ENCODE peak calls at places on chromosome 11, in eight cellular contexts. T, O, S, J, Y, L, R and E are unnamed samples. For H3K27me3, the result is how much of the 10 kb centered on the place peaks cover.

GRCh38 chr11:128297111-128297651 is 290.2 kb downstream of the ETS1 start:
- DNase-seq in T (no peak), O (no peak), S (no peak), J (no peak), Y (no peak), L (no peak), R (no peak), E (no peak)

GRCh38 chr11:113477321-113477720 is 2.1 kb upstream of the DRD2 start:
- DNase-seq in T (no peak), O (no peak), S (peak), J (no peak), Y (no peak), L (no peak), R (no peak), E (no peak)

GRCh38 chr11:68643576-68643975 is 40.8 kb upstream of the GAL start:
- DNase-seq in T (no peak), O (no peak), S (no peak), J (peak), Y (no peak), L (no peak), R (no peak), E (no peak)

GRCh38 chr11:113504071-113504470 is 28.9 kb upstream of the DRD2 start:
- DNase-seq in T (no peak), O (peak), S (no peak), J (no peak), Y (no peak), L (no peak), R (no peak), E (no peak)

GRCh38 chr11:88104408-88104807 is 70.8 kb downstream of the RAB38 start:
- DNase-seq in T (no peak), O (no peak), S (no peak), J (no peak), Y (no peak), L (no peak), R (no peak), E (no peak)

GRCh38 chr11:109865558-109866186 is 227.5 kb upstream of the ZC3H12C start:
- DNase-seq in T (no peak), O (no peak), S (no peak), J (no peak), Y (peak), L (no peak), R (no peak), E (peak)

GRCh38 chr11:61962213-61963015 is 5.0 kb downstream of the FTH1 start:
- DNase-seq in T (no peak), O (peak), S (no peak), J (peak), Y (no peak), L (no peak), R (no peak), E (peak)

GRCh38 chr11:95917188-95918036 is 6.5 kb downstream of the MTMR2 start:
- DNase-seq in T (no peak), O (no peak), S (no peak), J (peak), Y (no peak), L (no peak), R (no peak), E (no peak)

GRCh38 chr11:130899106-130899505 is 17.2 kb downstream of the SNX19 start:
- DNase-seq in T (no peak), O (no peak), S (no peak), J (no peak), Y (no peak), L (no peak), R (no peak), E (no peak)

GRCh38 chr11:33064033-33064825 is 24.9 kb downstream of the TCP11L1 start:
- DNase-seq in T (no peak), O (no peak), S (no peak), J (no peak), Y (no peak), L (no peak), R (no peak), E (no peak)

GRCh38 chr11:101707477-101707876 is 123.7 kb upstream of the TRPC6 start:
- DNase-seq in T (no peak), O (no peak), S (no peak), J (no peak), Y (no peak), L (no peak), R (no peak), E (no peak)

GRCh38 chr11:76329084-76329648 is 51.8 kb downstream of the THAP12 start:
- DNase-seq in T (no peak), O (no peak), S (no peak), J (peak), Y (no peak), L (peak), R (no peak), E (no peak)

GRCh38 chr11:61968758-61969390 is 1.4 kb upstream of the FTH1 start:
- DNase-seq in T (peak), O (no peak), S (no peak), J (no peak), Y (no peak), L (no peak), R (no peak), E (peak)

GRCh38 chr11:86052697-86053641 is 15.9 kb downstream of the PICALM start:
- DNase-seq in T (no peak), O (no peak), S (no peak), J (no peak), Y (no peak), L (no peak), R (no peak), E (no peak)

GRCh38 chr11:64998141-64998540 is 1.4 kb upstream of the BATF2 start:
- DNase-seq in T (no peak), O (no peak), S (no peak), J (no peak), Y (no peak), L (no peak), R (no peak), E (no peak)

GRCh38 chr11:65454696-65455456 is 32.3 kb downstream of the NEAT1 start:
- DNase-seq in T (peak), O (peak), S (peak), J (peak), Y (peak), L (peak), R (peak), E (peak)

GRCh38 chr11:61690706-61691377 is 10.7 kb downstream of the DAGLA start:
- DNase-seq in T (no peak), O (no peak), S (no peak), J (no peak), Y (no peak), L (no peak), R (no peak), E (no peak)

GRCh38 chr11:45181595-45182550 is 35.4 kb downstream of the PRDM11 start:
- DNase-seq in T (no peak), O (no peak), S (no peak), J (no peak), Y (no peak), L (no peak), R (no peak), E (no peak)

GRCh38 chr11:73623651-73624050 is 22.7 kb upstream of the PLEKHB1 start:
- DNase-seq in T (no peak), O (no peak), S (no peak), J (no peak), Y (no peak), L (no peak), R (no peak), E (no peak)

GRCh38 chr11:27201454-27202302 is 161.1 kb downstream of the BBOX1 start:
- DNase-seq in T (no peak), O (peak), S (peak), J (peak), Y (peak), L (peak), R (peak), E (no peak)

GRCh38 chr11:68524213-68524612 is 63.7 kb downstream of the PPP6R3 start:
- DNase-seq in T (no peak), O (no peak), S (no peak), J (no peak), Y (no peak), L (no peak), R (no peak), E (no peak)

GRCh38 chr11:90532125-90532524 is 309.3 kb upstream of the CHORDC1 start:
- DNase-seq in T (no peak), O (no peak), S (no peak), J (no peak), Y (no peak), L (no peak), R (no peak), E (no peak)

GRCh38 chr11:18853086-18853720 is 61.6 kb upstream of the PTPN5 start:
- DNase-seq in T (no peak), O (no peak), S (no peak), J (peak), Y (no peak), L (no peak), R (no peak), E (no peak)

GRCh38 chr11:44556735-44557409 is 8.6 kb upstream of the CD82 start:
- DNase-seq in T (no peak), O (peak), S (peak), J (peak), Y (peak), L (peak), R (peak), E (peak)

GRCh38 chr11:61111786-61112517 is 9.7 kb downstream of the CD5 start:
- DNase-seq in T (no peak), O (no peak), S (no peak), J (no peak), Y (no peak), L (no peak), R (no peak), E (no peak)

GRCh38 chr11:76738618-76739220 is 44.4 kb upstream of the TSKU start:
- DNase-seq in T (no peak), O (no peak), S (no peak), J (no peak), Y (peak), L (no peak), R (no peak), E (no peak)

GRCh38 chr11:132632641-132633124 is 899.6 kb downstream of the OPCML start:
- DNase-seq in T (no peak), O (no peak), S (no peak), J (peak), Y (no peak), L (no peak), R (no peak), E (no peak)

GRCh38 chr11:46856605-46857339 is 10.7 kb upstream of the CKAP5 start:
- DNase-seq in T (no peak), O (no peak), S (no peak), J (no peak), Y (no peak), L (no peak), R (no peak), E (no peak)

GRCh38 chr11:65485820-65486219 is 13.0 kb upstream of the MALAT1 start:
- DNase-seq in T (no peak), O (no peak), S (no peak), J (no peak), Y (no peak), L (no peak), R (no peak), E (no peak)

GRCh38 chr11:120744016-120744994 is 232.8 kb downstream of the GRIK4 start:
- DNase-seq in T (no peak), O (no peak), S (peak), J (no peak), Y (no peak), L (no peak), R (no peak), E (no peak)

GRCh38 chr11:19498986-19499669 is 213.5 kb upstream of the NAV2 start:
- DNase-seq in T (no peak), O (no peak), S (no peak), J (peak), Y (no peak), L (no peak), R (no peak), E (no peak)

GRCh38 chr11:9219115-9219514 is 46.0 kb downstream of the DENND5A start:
- DNase-seq in T (no peak), O (no peak), S (no peak), J (peak), Y (no peak), L (no peak), R (no peak), E (no peak)

GRCh38 chr11:8813658-8814057 is 97.3 kb upstream of the AKIP1 start:
- DNase-seq in T (no peak), O (peak), S (peak), J (peak), Y (peak), L (peak), R (peak), E (peak)

GRCh38 chr11:134846776-134847722 is 435.0 kb upstream of the B3GAT1 start:
- DNase-seq in T (no peak), O (peak), S (no peak), J (no peak), Y (no peak), L (no peak), R (no peak), E (no peak)

GRCh38 chr11:12864316-12865156 is 144.6 kb upstream of the RASSF10 start:
- DNase-seq in T (no peak), O (no peak), S (no peak), J (peak), Y (no peak), L (no peak), R (no peak), E (peak)

GRCh38 chr11:124718801-124719200 is 20.9 kb upstream of the NRGN start:
- DNase-seq in T (no peak), O (no peak), S (no peak), J (no peak), Y (no peak), L (no peak), R (no peak), E (no peak)

GRCh38 chr11:124717421-124717785 is 22.3 kb upstream of the NRGN start:
- DNase-seq in T (no peak), O (no peak), S (no peak), J (no peak), Y (no peak), L (no peak), R (no peak), E (no peak)

GRCh38 chr11:124719534-124719933 is 20.2 kb upstream of the NRGN start:
- DNase-seq in T (no peak), O (no peak), S (no peak), J (no peak), Y (no peak), L (no peak), R (no peak), E (no peak)

GRCh38 chr11:124716596-124716995 is 23.1 kb upstream of the NRGN start:
- DNase-seq in T (no peak), O (no peak), S (no peak), J (no peak), Y (no peak), L (no peak), R (no peak), E (no peak)

GRCh38 chr11:124717786-124718634 is 21.7 kb upstream of the NRGN start:
- DNase-seq in T (no peak), O (no peak), S (peak), J (peak), Y (peak), L (peak), R (peak), E (no peak)
- H3K27me3 ChIP-seq in T (under half), O (under half), S (under half), J (under half), Y (under half), L (under half), R (half or more), E (under half)

GRCh38 chr11:38153985-38154384 is 1555.9 kb upstream of the RAG2 start:
- DNase-seq in T (no peak), O (no peak), S (no peak), J (no peak), Y (no peak), L (no peak), R (no peak), E (no peak)
- H3K4me3 ChIP-seq in T (no peak), O (no peak), S (no peak), J (no peak), Y (no peak), L (no peak), R (no peak), E (no peak)

GRCh38 chr11:69814411-69814810 is 4.8 kb downstream of the FGF3 start:
- DNase-seq in T (no peak), O (no peak), S (no peak), J (no peak), Y (no peak), L (no peak), R (no peak), E (no peak)
- H3K27me3 ChIP-seq in T (under half), O (under half), S (half or more), J (under half), Y (half or more), L (half or more), R (under half), E (half or more)

DNA sequence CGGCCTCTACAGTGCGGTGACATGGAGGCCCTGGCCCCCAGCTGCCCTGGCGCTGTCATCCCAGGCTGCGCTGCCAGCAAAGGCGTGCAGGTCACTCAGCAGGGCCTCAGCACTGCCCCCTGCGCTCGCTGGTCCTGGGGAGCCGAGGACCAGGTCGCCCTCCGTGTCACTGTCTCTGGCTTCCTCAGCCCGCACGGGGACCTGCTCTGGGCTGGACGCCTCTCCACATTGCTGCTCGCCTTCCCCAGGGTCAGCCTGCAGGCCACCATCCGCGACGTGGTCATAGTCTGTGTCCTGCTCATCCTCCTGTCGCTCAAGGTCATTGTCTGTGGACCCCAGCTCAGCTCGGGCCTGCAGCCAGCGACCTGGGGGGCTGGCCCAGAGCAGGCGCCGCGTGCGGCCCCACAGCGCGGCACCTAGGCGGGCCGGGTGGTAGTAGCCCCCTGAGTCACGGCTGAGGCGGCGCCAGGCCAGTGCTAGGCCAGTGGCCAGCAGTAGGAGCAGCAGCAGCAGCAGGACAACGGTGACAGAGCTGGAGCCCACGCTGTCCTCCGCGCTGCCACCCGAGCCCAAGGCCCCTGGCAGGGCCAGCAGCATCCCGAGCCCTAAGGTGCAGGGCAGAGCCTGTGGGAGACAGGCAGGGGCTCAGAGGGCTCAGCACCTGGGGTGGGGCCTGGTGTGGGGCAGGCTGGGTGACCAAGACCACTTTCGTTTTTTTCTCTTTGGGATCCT is 1.6 kb downstream of the PTPRCAP start:
- DNase-seq in T (no peak), O (no peak), S (no peak), J (no peak), Y (no peak), L (no peak), R (no peak), E (no peak)
- H3K4me3 ChIP-seq in T (peak), O (no peak), S (no peak), J (no peak), Y (peak), L (peak), R (no peak), E (no peak)

GRCh38 chr11:118171274-118172062 is 5.0 kb downstream of the SCN2B start:
- DNase-seq in T (peak), O (peak), S (peak), J (peak), Y (peak), L (peak), R (peak), E (peak)
- H3K27me3 ChIP-seq in T (under half), O (under half), S (under half), J (under half), Y (under half), L (under half), R (under half), E (under half)

GRCh38 chr11:119362741-119363080 is 16.2 kb upstream of the MFRP start:
- DNase-seq in T (no peak), O (no peak), S (no peak), J (no peak), Y (no peak), L (no peak), R (no peak), E (no peak)
- H3K4me3 ChIP-seq in T (peak), O (peak), S (no peak), J (no peak), Y (peak), L (peak), R (peak), E (peak)

GRCh38 chr11:122141757-122142156 is 25.7 kb upstream of the BLID start:
- DNase-seq in T (no peak), O (no peak), S (no peak), J (no peak), Y (no peak), L (no peak), R (no peak), E (no peak)

GRCh38 chr11:122140535-122140934 is 24.5 kb upstream of the BLID start:
- DNase-seq in T (no peak), O (no peak), S (no peak), J (peak), Y (no peak), L (no peak), R (no peak), E (no peak)

GRCh38 chr11:122137081-122137793 is 21.2 kb upstream of the BLID start:
- DNase-seq in T (no peak), O (no peak), S (no peak), J (peak), Y (no peak), L (no peak), R (no peak), E (no peak)

GRCh38 chr11:122138759-122139594 is 23.0 kb upstream of the BLID start:
- DNase-seq in T (no peak), O (no peak), S (no peak), J (no peak), Y (no peak), L (no peak), R (no peak), E (no peak)

DNA sequence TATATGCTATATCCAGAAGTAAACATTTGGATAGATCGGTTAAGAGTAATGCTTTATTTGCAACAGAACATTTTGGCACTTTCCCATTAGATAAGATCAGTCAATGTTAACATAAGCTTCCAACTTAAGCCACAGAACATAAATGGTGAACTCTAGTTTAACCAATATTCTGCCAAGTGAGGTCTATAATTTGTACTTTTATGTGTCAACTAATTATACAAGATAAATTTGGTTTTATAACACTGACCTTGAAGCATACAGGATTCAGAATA is 23.5 kb upstream of the BLID start:
- DNase-seq in T (no peak), O (no peak), S (no peak), J (peak), Y (no peak), L (no peak), R (no peak), E (no peak)
- H3K27me3 ChIP-seq in T (under half), O (under half), S (under half), J (under half), Y (under half), L (under half), R (under half), E (under half)

DNA sequence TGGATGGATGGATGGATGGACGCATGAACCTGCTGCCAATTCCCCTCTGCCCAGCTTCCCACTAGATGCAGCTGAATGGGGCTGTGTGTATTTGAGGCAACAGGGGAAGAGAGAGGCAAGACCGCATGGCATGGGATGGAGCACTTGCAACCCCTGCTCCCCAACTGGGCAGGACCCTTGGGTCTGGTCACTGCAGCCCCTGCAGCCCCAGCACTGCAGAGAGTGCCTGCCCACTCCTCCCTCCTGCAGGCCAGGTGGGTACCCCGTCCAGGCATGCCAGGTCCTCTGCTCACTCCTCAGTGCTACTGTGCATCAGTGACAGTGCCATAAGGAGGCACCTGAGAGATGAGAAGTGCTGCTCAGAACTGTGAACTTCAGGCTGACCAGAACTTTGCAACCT is 40.3 kb downstream of the OSBPL5 start:
- DNase-seq in T (no peak), O (no peak), S (no peak), J (no peak), Y (no peak), L (peak), R (peak), E (no peak)
- H3K4me3 ChIP-seq in T (peak), O (no peak), S (no peak), J (no peak), Y (no peak), L (no peak), R (no peak), E (no peak)

GRCh38 chr11:2294340-2295290 is 7.1 kb downstream of the C11orf21 start:
- DNase-seq in T (peak), O (peak), S (no peak), J (no peak), Y (no peak), L (peak), R (no peak), E (peak)

GRCh38 chr11:2295971-2296912 is 5.5 kb downstream of the C11orf21 start:
- DNase-seq in T (peak), O (peak), S (no peak), J (no peak), Y (no peak), L (no peak), R (no peak), E (peak)

GRCh38 chr11:2290351-2290841 is 11.3 kb downstream of the C11orf21 start:
- DNase-seq in T (peak), O (peak), S (no peak), J (no peak), Y (no peak), L (peak), R (no peak), E (no peak)

GRCh38 chr11:2296913-2297622 is 4.7 kb downstream of the C11orf21 start:
- DNase-seq in T (peak), O (peak), S (no peak), J (no peak), Y (no peak), L (no peak), R (no peak), E (peak)

GRCh38 chr11:2293396-2294339 is 8.1 kb downstream of the C11orf21 start:
- DNase-seq in T (peak), O (peak), S (no peak), J (no peak), Y (no peak), L (peak), R (no peak), E (no peak)
- H3K27me3 ChIP-seq in T (under half), O (under half), S (under half), J (under half), Y (under half), L (under half), R (under half), E (under half)

GRCh38 chr11:725624-726202 is 19.7 kb downstream of the EPS8L2 start:
- DNase-seq in T (no peak), O (no peak), S (peak), J (no peak), Y (no peak), L (no peak), R (peak), E (no peak)
- H3K4me3 ChIP-seq in T (peak), O (peak), S (no peak), J (no peak), Y (peak), L (peak), R (peak), E (peak)